ENCODE peak calls at places on chromosomes 6 and 20, in four cellular contexts. L, X, G and W are unnamed samples.

GRCh38 chr6:135182993-135183531 is 2.0 kb downstream of the MYB start:
- DNase-seq in L (peak), X (peak), G (no peak), W (no peak)

GRCh38 chr6:21754891-21755290 is 161.3 kb downstream of the SOX4 start:
- DNase-seq in G (no peak), X (peak), L (no peak), W (no peak)

GRCh38 chr20:2799271-2799670 is 1.2 kb downstream of the CPXM1 start:
- DNase-seq in G (no peak), X (no peak), L (no peak), W (no peak)

GRCh38 chr6:40755046-40755681 is 168.0 kb upstream of the LRFN2 start:
- DNase-seq in G (no peak), X (peak), L (no peak), W (no peak)

GRCh38 chr6:132830236-132830799 is 15.9 kb downstream of the RPS12 start:
- DNase-seq in L (no peak), G (no peak), X (peak), W (no peak)

GRCh38 chr20:51697119-51697826 is 70.9 kb downstream of the ATP9A start:
- DNase-seq in X (no peak), G (no peak), L (no peak), W (no peak)

GRCh38 chr20:37516697-37517370 is 4.2 kb upstream of the NNAT start:
- DNase-seq in L (no peak), X (no peak), G (no peak), W (no peak)

GRCh38 chr20:33875055-33875454 is 63.9 kb downstream of the CHMP4B start:
- DNase-seq in L (no peak), X (no peak), G (no peak), W (no peak)

GRCh38 chr6:170052991-170053821 is 237.7 kb downstream of the DLL1 start:
- DNase-seq in X (no peak), G (no peak), L (no peak), W (no peak)

GRCh38 chr20:63686492-63687321 is 9.7 kb upstream of the TNFRSF6B start:
- DNase-seq in L (peak), X (peak), G (peak), W (no peak)

GRCh38 chr6:16146028-16146427 is 17.1 kb downstream of the MYLIP start:
- DNase-seq in G (no peak), X (peak), L (no peak), W (no peak)

GRCh38 chr6:112332274-112332673 is 14.9 kb upstream of the RFPL4B start:
- DNase-seq in G (peak), X (peak), L (no peak), W (peak)

GRCh38 chr20:15611579-15611978 is 961.7 kb downstream of the KIF16B start:
- DNase-seq in G (no peak), L (no peak), X (no peak), W (no peak)

GRCh38 chr6:158595223-158595622 is 35.3 kb downstream of the TMEM181 start:
- DNase-seq in X (no peak), G (no peak), L (no peak), W (no peak)

GRCh38 chr20:60447703-60448102 is 489.5 kb downstream of the CDH26 start:
- DNase-seq in G (no peak), X (peak), L (no peak), W (no peak)

GRCh38 chr20:34516874-34517542 is 786 bp downstream of the DYNLRB1 start:
- DNase-seq in L (peak), G (no peak), X (peak), W (no peak)

GRCh38 chr6:16286151-16286522 is 47.8 kb downstream of the GMPR start:
- DNase-seq in G (no peak), L (peak), X (peak), W (no peak)

GRCh38 chr6:135114355-135115145 is 59.9 kb upstream of the HBS1L start:
- DNase-seq in L (no peak), G (no peak), X (no peak), W (no peak)

GRCh38 chr20:24629668-24630067 is 160.2 kb downstream of the SYNDIG1 start:
- DNase-seq in L (no peak), X (no peak), G (no peak), W (no peak)

GRCh38 chr6:39330476-39330875 is 8.0 kb upstream of the KCNK16 start:
- DNase-seq in X (no peak), L (no peak), G (no peak), W (no peak)